ENCODE peak calls at places on chromosomes 7 and 10, in eight cellular contexts. W is Calu3, L is ovary, D is tibial artery, H is mucosa of descending colon, U is choroid plexus epithelial cell, Y is progenitor cell of endocrine pancreas, K is fibroblast of the aortic adventitia. A is an unnamed sample.
A peak's percentile ranks its signal among the peaks of the same experiment; 100 is the strongest.

GRCh38 chr7:93337047-93337446 is 104.9 kb downstream of the VPS50 start:
- DNase-seq in W (no peak), L (no peak), D (no peak), H (no peak), U (no peak), Y (no peak), K (no peak), A (no peak)

GRCh38 chr7:595621-596010 is 76.0 kb upstream of the PDGFA start:
- DNase-seq in W (no peak), L (no peak), D (no peak), H (no peak), U (no peak), Y (no peak), K (no peak), A (no peak)

GRCh38 chr10:14247650-14248258 is 83.0 kb downstream of the FRMD4A start:
- DNase-seq in W (no peak), L (no peak), D (no peak), H (no peak), U (no peak), Y (no peak), K (peak; percentile 17), A (no peak)

GRCh38 chr7:1950066-1950622 is 280.1 kb downstream of the ELFN1 start:
- DNase-seq in W (no peak), L (no peak), D (no peak), H (peak; percentile 36), U (no peak), Y (no peak), K (no peak), A (peak; percentile 4)

GRCh38 chr10:80503584-80504157 is 34.0 kb upstream of the SH2D4B start:
- DNase-seq in W (no peak), L (no peak), D (peak; percentile 62), H (no peak), U (no peak), Y (no peak), K (no peak), A (no peak)

GRCh38 chr10:75408911-75409885 is 7.6 kb upstream of the ZNF503 start:
- DNase-seq in W (peak; percentile 89), L (peak; percentile 86), D (peak; percentile 89), H (peak; percentile 78), U (no peak), Y (peak; percentile 64), K (peak; percentile 46), A (peak; percentile 56)

GRCh38 chr10:107542607-107543006 is 378.1 kb upstream of the SORCS1 start:
- DNase-seq in W (no peak), L (no peak), D (no peak), H (no peak), U (no peak), Y (no peak), K (no peak), A (no peak)

GRCh38 chr7:47311891-47312290 is 270.0 kb downstream of the TNS3 start:
- DNase-seq in W (no peak), L (no peak), D (no peak), H (no peak), U (no peak), Y (no peak), K (no peak), A (no peak)

GRCh38 chr10:4431114-4431862 is 394.7 kb upstream of the AKR1E2 start:
- DNase-seq in W (no peak), L (no peak), D (no peak), H (no peak), U (peak; percentile 85), Y (no peak), K (no peak), A (no peak)

GRCh38 chr10:52897162-52897561 is 124.6 kb upstream of the MBL2 start:
- DNase-seq in W (no peak), L (no peak), D (no peak), H (no peak), U (no peak), Y (no peak), K (no peak), A (no peak)

GRCh38 chr7:19020711-19021110 is 96.7 kb downstream of the TWIST1 start:
- DNase-seq in W (no peak), L (no peak), D (no peak), H (no peak), U (no peak), Y (no peak), K (peak; percentile 25), A (no peak)

GRCh38 chr7:77388055-77388454 is 28.1 kb downstream of the GSAP start:
- DNase-seq in W (no peak), L (no peak), D (no peak), H (no peak), U (no peak), Y (no peak), K (no peak), A (no peak)

GRCh38 chr10:48608926-48609325 is 4.1 kb upstream of the ARHGAP22 start:
- DNase-seq in W (no peak), L (no peak), D (no peak), H (no peak), U (no peak), Y (no peak), K (no peak), A (no peak)

GRCh38 chr10:70130878-70131559 is 1.6 kb downstream of the AIFM2 start:
- DNase-seq in W (no peak), L (no peak), D (no peak), H (no peak), U (peak; percentile 88), Y (no peak), K (peak; percentile 87), A (no peak)

GRCh38 chr7:128697301-128697905 is 25.3 kb downstream of the GARIN1A start:
- DNase-seq in W (peak; percentile 49), L (no peak), D (no peak), H (peak; percentile 69), U (peak; percentile 69), Y (no peak), K (peak; percentile 60), A (peak; percentile 75)

GRCh38 chr7:108568801-108569380 is 615 bp downstream of the THAP5 start:
- DNase-seq in W (no peak), L (no peak), D (no peak), H (no peak), U (no peak), Y (no peak), K (peak; percentile 6), A (no peak)

GRCh38 chr7:32219416-32219815 is 149.2 kb upstream of the PDE1C start:
- DNase-seq in W (no peak), L (no peak), D (no peak), H (no peak), U (no peak), Y (no peak), K (no peak), A (no peak)

GRCh38 chr7:132394283-132395003 is 181.8 kb downstream of the PLXNA4 start:
- DNase-seq in W (no peak), L (no peak), D (no peak), H (no peak), U (no peak), Y (no peak), K (peak; percentile 34), A (peak; percentile 22)

GRCh38 chr7:27032843-27033242 is 63.0 kb downstream of the HOXA1 start:
- DNase-seq in W (no peak), L (no peak), D (no peak), H (no peak), U (no peak), Y (no peak), K (no peak), A (no peak)

GRCh38 chr7:55965805-55966421 is 1.5 kb downstream of the NIPSNAP2 start:
- DNase-seq in W (no peak), L (no peak), D (no peak), H (no peak), U (no peak), Y (no peak), K (no peak), A (no peak)

GRCh38 chr7:34457329-34457728 is 200.7 kb upstream of the NPSR1 start:
- DNase-seq in W (no peak), L (no peak), D (no peak), H (no peak), U (no peak), Y (no peak), K (no peak), A (no peak)

GRCh38 chr7:115357213-115357999 is 435.5 kb downstream of the MDFIC start:
- DNase-seq in W (no peak), L (no peak), D (no peak), H (no peak), U (no peak), Y (no peak), K (peak; percentile 44), A (no peak)

GRCh38 chr7:115359119-115359518 is 437.2 kb downstream of the MDFIC start:
- DNase-seq in W (no peak), L (no peak), D (no peak), H (no peak), U (no peak), Y (no peak), K (no peak), A (no peak)

GRCh38 chr7:115359919-115360318 is 438.0 kb downstream of the MDFIC start:
- DNase-seq in W (no peak), L (no peak), D (no peak), H (no peak), U (no peak), Y (no peak), K (peak; percentile 11), A (no peak)

GRCh38 chr7:115354925-115355324 is 433.0 kb downstream of the MDFIC start:
- DNase-seq in W (no peak), L (no peak), D (no peak), H (no peak), U (no peak), Y (no peak), K (no peak), A (no peak)

GRCh38 chr7:115356139-115356746 is 434.3 kb downstream of the MDFIC start:
- DNase-seq in W (peak; percentile 14), L (no peak), D (no peak), H (no peak), U (peak; percentile 66), Y (no peak), K (peak; percentile 77), A (no peak)
- TF ChIP-seq CTCF in W (peak; percentile 40), L (no peak), D (no peak), H (no peak), U (peak; percentile 71), Y (peak; percentile 73), K (peak; percentile 65), A (peak; percentile 52)

DNA sequence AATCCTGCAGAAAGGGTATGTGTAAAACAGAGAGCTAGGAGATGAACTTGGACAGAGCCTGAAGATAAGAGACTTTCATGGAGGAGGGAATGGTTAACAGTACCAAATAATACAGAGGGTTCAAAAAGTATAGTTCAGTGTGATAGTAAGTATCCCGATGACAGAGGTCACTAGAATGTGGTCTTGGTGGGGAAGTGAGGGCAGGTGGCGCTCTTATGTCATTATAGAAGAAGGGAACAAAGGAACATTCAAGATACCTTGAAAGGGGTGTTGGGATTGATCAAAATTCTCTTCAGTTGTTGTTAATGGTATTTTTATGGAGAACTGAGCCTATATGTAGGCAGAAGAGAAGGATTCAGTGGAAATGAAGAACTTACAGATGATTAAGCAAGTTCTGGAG is 312.5 kb downstream of the SUGCT start:
- DNase-seq in W (no peak), L (no peak), D (no peak), H (no peak), U (no peak), Y (no peak), K (no peak), A (peak; percentile 18)
- TF ChIP-seq CTCF in W (no peak), L (no peak), D (no peak), H (no peak), U (no peak), Y (no peak), K (no peak), A (peak; percentile 39)

GRCh38 chr7:99325597-99326407 is at the start of gene ARPC1A:
- DNase-seq in W (peak; percentile 86), L (peak; percentile 90), D (peak; percentile 94), H (peak; percentile 94), U (peak; percentile 97), Y (peak; percentile 91), K (peak; percentile 90), A (peak; percentile 94)
- TF ChIP-seq CTCF in W (no peak), L (no peak), D (peak; percentile 17), H (no peak), U (peak; percentile 47), Y (peak; percentile 51), K (peak; percentile 37), A (no peak)

GRCh38 chr7:50801907-50802306 is 19.2 kb upstream of the GRB10 start:
- DNase-seq in W (no peak), L (no peak), D (peak; percentile 44), H (no peak), U (no peak), Y (no peak), K (no peak), A (no peak)
- TF ChIP-seq CTCF in W (no peak), L (no peak), D (no peak), H (no peak), U (peak; percentile 36), Y (no peak), K (no peak), A (no peak)

A was measured in BE2C.